ENCODE peak calls at places on chromosomes 4 and X, in seven cellular contexts. Z is NCI-H1436; S is activated CD4-positive, alpha-beta T cell treated with anti-CD3 and anti-CD28 coated beads for 36 hours; E is A172; D is NCI-H2081; L is ovary; I is pons. T is an unnamed sample.

GRCh38 chr4:52199574-52200338 is 148.7 kb downstream of the SPATA18 start:
- DNase-seq in I (no peak), Z (no peak), E (peak), S (no peak), D (no peak), L (no peak), T (no peak)

GRCh38 chrX:17521871-17522693 is 147.1 kb downstream of the NHS start:
- DNase-seq in E (peak), D (peak), Z (no peak), I (no peak), S (peak), L (no peak), T (no peak)

GRCh38 chrX:20060961-20061868 is 55.5 kb downstream of the MAP7D2 start:
- DNase-seq in L (no peak), I (no peak), E (no peak), D (peak), S (no peak), Z (peak), T (no peak)

GRCh38 chr4:74490736-74491135 is 45.8 kb downstream of the AREG start:
- DNase-seq in Z (no peak), I (no peak), L (no peak), D (no peak), S (no peak), E (no peak), T (no peak)

GRCh38 chr4:95158626-95159025 is 390.1 kb downstream of the UNC5C start:
- DNase-seq in E (no peak), Z (no peak), L (no peak), I (no peak), D (no peak), S (no peak), T (no peak)

GRCh38 chr4:20422398-20422797 is 170.7 kb downstream of the SLIT2 start:
- DNase-seq in D (peak), S (peak), L (peak), E (peak), Z (peak), I (peak), T (peak)

GRCh38 chr4:185311113-185311888 is 84.4 kb downstream of the LRP2BP start:
- DNase-seq in L (no peak), D (no peak), Z (no peak), E (no peak), S (no peak), I (no peak), T (no peak)

GRCh38 chrX:53242310-53242709 is 17.3 kb upstream of the KDM5C start:
- DNase-seq in E (no peak), S (no peak), L (no peak), Z (no peak), D (no peak), I (no peak), T (no peak)

GRCh38 chr4:2070421-2071251 is 11.5 kb downstream of the NAT8L start:
- DNase-seq in Z (no peak), L (no peak), I (no peak), E (no peak), D (no peak), S (no peak), T (no peak)

GRCh38 chr4:18042754-18043153 is 21.2 kb upstream of the LCORL start:
- DNase-seq in E (no peak), D (no peak), S (no peak), Z (no peak), L (no peak), I (no peak), T (no peak)

GRCh38 chr4:152033621-152034020 is 272.8 kb upstream of the GATB start:
- DNase-seq in S (no peak), L (no peak), D (no peak), E (no peak), Z (no peak), I (no peak), T (no peak)

GRCh38 chrX:154372612-154373022 is 1.8 kb downstream of the FLNA start:
- DNase-seq in I (no peak), D (no peak), E (no peak), Z (no peak), L (no peak), S (peak), T (peak)

GRCh38 chr4:83490876-83491450 is 6.1 kb upstream of the ABRAXAS1 start:
- DNase-seq in S (no peak), Z (peak), I (no peak), E (peak), L (no peak), D (peak), T (no peak)

GRCh38 chr4:17924189-17924588 is 97.4 kb downstream of the LCORL start:
- DNase-seq in E (no peak), D (no peak), I (no peak), S (no peak), Z (no peak), L (no peak), T (no peak)